ENCODE peak calls at places on chromosomes 2 and 18, in eight cellular contexts. A is uterus, F is left ventricle myocardium superior, P is Ammon's horn, T is AG10803, G is HFFc6, Y is NCI-H2081 treated with DMSO at 0.1 percent for 48 hours, X is sigmoid colon. Z is an unnamed sample.
A peak's percentile ranks its signal among the peaks of the same experiment; 100 is the strongest.

GRCh38 chr2:96602330-96602823 is 35.7 kb downstream of the KANSL3 start:
- DNase-seq in A (no peak), P (no peak), Y (no peak), T (no peak), F (no peak), G (no peak), X (no peak), Z (no peak)

GRCh38 chr18:73110307-73110706 is 242.5 kb upstream of the NETO1 start:
- DNase-seq in X (no peak), Y (no peak), A (no peak), P (no peak), F (no peak), T (no peak), G (no peak), Z (no peak)

GRCh38 chr18:76658627-76659026 is 163.6 kb upstream of the ZNF516 start:
- DNase-seq in G (no peak), T (no peak), Y (no peak), X (no peak), F (no peak), P (no peak), A (no peak), Z (no peak)

GRCh38 chr2:173658946-173659371 is 304.3 kb downstream of the CDCA7 start:
- DNase-seq in F (no peak), X (no peak), Y (no peak), G (peak; percentile 3), P (no peak), A (no peak), T (peak; percentile 67), Z (no peak)

GRCh38 chr2:7154666-7155065 is 237.5 kb downstream of the RNF144A start:
- DNase-seq in F (no peak), Y (no peak), G (no peak), X (no peak), T (no peak), P (no peak), A (no peak), Z (no peak)

GRCh38 chr18:58861353-58861752 is 3.3 kb upstream of the ZNF532 start:
- DNase-seq in A (no peak), P (no peak), T (no peak), Y (no peak), X (peak; percentile 39), F (no peak), G (no peak), Z (no peak)

GRCh38 chr2:190979906-190980629 is 33.9 kb downstream of the STAT1 start:
- DNase-seq in F (peak; percentile 84), T (no peak), P (no peak), A (peak; percentile 29), G (no peak), X (peak; percentile 76), Y (peak; percentile 64), Z (no peak)

GRCh38 chr2:22497064-22497463 is 887.9 kb upstream of the KLHL29 start:
- DNase-seq in T (no peak), G (no peak), A (no peak), F (no peak), X (no peak), Y (no peak), P (no peak), Z (no peak)

GRCh38 chr2:83517727-83518368 is 941.2 kb downstream of the SUCLG1 start:
- DNase-seq in X (no peak), P (no peak), G (no peak), Y (no peak), F (no peak), T (no peak), A (no peak), Z (no peak)

GRCh38 chr18:2197945-2198344 is 373.4 kb downstream of the METTL4 start:
- DNase-seq in T (no peak), P (no peak), X (no peak), F (no peak), Y (no peak), A (no peak), G (no peak), Z (no peak)

GRCh38 chr2:21038403-21039073 is 5.3 kb downstream of the APOB start:
- DNase-seq in T (peak; percentile 34), Y (no peak), P (no peak), A (no peak), F (no peak), G (no peak), X (no peak), Z (no peak)

GRCh38 chr2:84884396-84884795 is 3.5 kb upstream of the TRABD2A start:
- DNase-seq in F (no peak), T (no peak), G (no peak), X (no peak), P (no peak), Y (no peak), A (no peak), Z (no peak)

GRCh38 chr2:231369580-231370428 is 25.7 kb upstream of the B3GNT7 start:
- DNase-seq in F (peak; percentile 84), X (no peak), T (no peak), A (no peak), G (no peak), Y (no peak), P (no peak), Z (no peak)